ENCODE peak calls at places on chromosomes 3 and 15, in ten cellular contexts. H is AG04450; O is IMR-90; M is CD8-positive, alpha-beta T cell; U is astrocyte of the spinal cord; S is foreskin fibroblast; L is A549; A is transverse colon; D is ovary; V is cardiac fibroblast. K is an unnamed sample.

GRCh38 chr15:73994419-73994883 is at the start of gene PML:
- DNase-seq in H (peak; percentile 85), A (peak; percentile 98), U (peak; percentile 96), M (peak; percentile 79), V (peak; percentile 96), O (peak; percentile 93), D (peak; percentile 97), S (peak; percentile 97), L (peak; percentile 85), K (peak; percentile 97)

GRCh38 chr3:119104031-119104430 is 41.9 kb upstream of the TEX55 start:
- DNase-seq in A (no peak), V (no peak), S (no peak), H (no peak), U (no peak), O (no peak), L (no peak), D (no peak), M (no peak), K (no peak)

GRCh38 chr3:179544981-179545645 is 17.6 kb upstream of the ACTL6A start:
- DNase-seq in V (peak; percentile 29), S (peak; percentile 93), H (peak; percentile 86), M (no peak), D (no peak), O (peak; percentile 97), A (no peak), L (no peak), U (peak; percentile 91), K (peak; percentile 50)

GRCh38 chr15:42131826-42132806 is 24.3 kb downstream of the PLA2G4F start:
- DNase-seq in U (no peak), O (no peak), L (no peak), V (no peak), S (no peak), D (no peak), H (no peak), M (no peak), A (no peak), K (no peak)

GRCh38 chr15:36844453-36845094 is 255.8 kb downstream of the MEIS2 start:
- DNase-seq in A (no peak), H (peak; percentile 34), V (peak; percentile 26), M (no peak), L (peak; percentile 5), U (peak; percentile 49), O (peak; percentile 69), D (no peak), S (peak; percentile 60), K (peak; percentile 61)

GRCh38 chr3:100254168-100254777 is 6.5 kb upstream of the TBC1D23 start:
- DNase-seq in M (no peak), A (peak; percentile 49), O (peak; percentile 78), H (peak; percentile 59), S (peak; percentile 82), U (peak; percentile 81), L (peak; percentile 65), V (peak; percentile 88), D (peak; percentile 72), K (peak; percentile 86)

GRCh38 chr15:79872358-79873017 is 24.3 kb downstream of the MTHFS start:
- DNase-seq in O (peak; percentile 43), H (no peak), L (peak; percentile 20), D (no peak), V (peak; percentile 37), U (peak; percentile 72), A (no peak), M (peak; percentile 10), S (no peak), K (peak; percentile 80)

GRCh38 chr15:60390931-60391501 is 6.8 kb downstream of the ANXA2 start:
- DNase-seq in V (peak; percentile 87), O (peak; percentile 83), A (peak; percentile 70), H (no peak), S (peak; percentile 95), U (peak; percentile 88), L (peak; percentile 82), M (no peak), D (peak; percentile 65), K (peak; percentile 92)

GRCh38 chr3:53077476-53078220 is 31.8 kb upstream of the SFMBT1 start:
- DNase-seq in U (no peak), V (no peak), D (no peak), S (no peak), A (no peak), O (no peak), H (no peak), L (no peak), M (no peak), K (no peak)

GRCh38 chr15:84748274-84749110 is at the start of gene ZNF592:
- DNase-seq in V (peak; percentile 88), A (peak; percentile 89), D (peak; percentile 87), O (peak; percentile 70), M (peak; percentile 63), L (peak; percentile 81), H (peak; percentile 26), U (peak; percentile 79), S (peak; percentile 91), K (peak; percentile 80)

GRCh38 chr15:87498545-87498944 is 758.0 kb downstream of the NTRK3 start:
- DNase-seq in M (no peak), U (peak; percentile 81), L (no peak), S (peak; percentile 4), D (no peak), A (no peak), V (no peak), H (peak; percentile 13), O (peak; percentile 0), K (peak; percentile 11)

GRCh38 chr3:156812521-156813335 is 13.4 kb upstream of the LEKR1 start:
- DNase-seq in S (peak; percentile 56), U (peak; percentile 42), A (no peak), L (peak; percentile 96), M (no peak), V (no peak), O (peak; percentile 63), H (no peak), D (no peak), K (no peak)

GRCh38 chr3:15903164-15903563 is 105.4 kb upstream of the ANKRD28 start:
- DNase-seq in H (no peak), L (no peak), V (peak; percentile 6), D (peak; percentile 58), O (peak; percentile 19), S (peak; percentile 78), M (no peak), A (no peak), U (peak; percentile 52), K (peak; percentile 28)

GRCh38 chr3:185979721-185980121 is 41.9 kb upstream of the TRA2B start:
- DNase-seq in O (no peak), U (no peak), S (no peak), V (peak; percentile 50), M (no peak), H (no peak), A (no peak), D (no peak), L (no peak), K (peak; percentile 28)
- TF ChIP-seq CTCF in O (no peak), U (no peak), S (no peak), V (no peak), M (no peak), H (no peak), A (no peak), D (no peak), L (no peak), K (no peak)

DNA sequence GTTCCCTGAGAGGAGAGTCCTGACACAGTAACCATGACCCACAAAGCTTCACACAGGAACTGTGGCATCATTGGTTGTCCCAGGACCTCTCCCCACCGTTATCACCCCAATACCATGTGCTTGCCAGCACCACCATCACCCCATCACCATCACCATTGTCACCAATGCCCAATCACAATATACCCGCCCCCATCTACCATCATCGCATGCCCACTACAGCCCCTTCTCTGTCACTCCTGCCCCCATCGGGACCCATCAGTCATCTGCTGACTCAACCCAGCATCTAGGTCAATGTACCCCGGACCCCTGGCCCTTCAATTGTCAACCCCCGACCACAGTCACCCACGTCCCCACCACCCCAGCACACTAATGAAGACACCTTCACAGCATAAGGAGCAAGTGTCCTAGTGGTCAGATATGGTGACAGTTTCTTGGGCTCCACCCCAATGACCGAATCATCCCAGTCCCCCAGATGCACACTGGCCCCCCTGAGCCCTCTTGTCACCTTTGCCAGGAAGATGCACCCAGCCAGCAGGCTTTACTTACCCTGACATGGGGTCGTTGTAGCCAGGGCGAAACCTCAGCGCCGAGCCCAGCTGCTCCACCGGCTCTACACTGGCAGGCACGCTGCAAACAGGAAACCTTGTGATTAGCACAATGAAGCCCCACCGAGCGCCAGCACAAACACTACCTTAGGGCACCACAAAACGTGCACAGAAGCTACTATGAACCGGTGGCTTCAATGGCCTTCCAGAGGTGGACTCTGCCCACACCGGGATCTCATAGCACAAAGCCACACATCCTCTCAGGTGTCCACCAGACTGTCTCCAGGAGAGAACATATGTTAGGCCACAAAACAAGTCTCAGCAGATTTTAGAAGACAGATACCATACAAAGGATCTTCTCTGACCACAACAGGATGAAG is 25.1 kb downstream of the SHISA5 start:
- DNase-seq in H (no peak), S (no peak), V (no peak), M (no peak), O (no peak), U (no peak), D (no peak), L (no peak), A (no peak), K (no peak)
- H3K4me3 ChIP-seq in H (no peak overlapping the region), S (no peak overlapping the region), V (no peak overlapping the region), M (peak overlapping the region; percentile 52), O (no peak overlapping the region), U (no peak overlapping the region), D (no peak overlapping the region), L (no peak overlapping the region), A (peak overlapping the region; percentile 8), K (no peak overlapping the region)

DNA sequence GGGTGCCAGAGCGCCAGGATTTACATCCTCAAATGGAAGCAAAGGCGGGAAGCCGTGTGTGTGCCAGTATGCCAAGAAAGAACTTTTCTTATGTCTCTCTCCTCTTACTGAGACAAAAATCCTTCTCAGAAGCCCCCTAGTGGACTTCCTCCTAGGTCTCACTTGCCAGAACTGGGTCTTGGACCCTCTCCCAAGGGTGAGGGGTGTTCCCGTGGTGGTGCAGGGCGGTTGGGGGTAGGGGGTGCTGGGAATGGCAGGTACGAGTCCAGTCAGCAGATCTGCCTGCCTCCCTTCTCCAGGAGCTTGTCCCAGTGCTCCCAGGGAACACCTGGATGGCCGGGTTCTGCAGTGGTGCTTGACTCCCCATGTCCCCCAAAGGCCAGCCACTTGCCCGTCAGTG is 52.0 kb downstream of the CORO2B start:
- DNase-seq in V (no peak), U (no peak), O (no peak), H (no peak), L (no peak), D (no peak), A (no peak), M (no peak), S (no peak), K (no peak)
- TF ChIP-seq CTCF in V (peak; percentile 3), U (peak; percentile 29), O (peak; percentile 5), H (peak; percentile 30), L (no peak), D (no peak), A (no peak), M (no peak), S (no peak), K (peak; percentile 27)

DNA sequence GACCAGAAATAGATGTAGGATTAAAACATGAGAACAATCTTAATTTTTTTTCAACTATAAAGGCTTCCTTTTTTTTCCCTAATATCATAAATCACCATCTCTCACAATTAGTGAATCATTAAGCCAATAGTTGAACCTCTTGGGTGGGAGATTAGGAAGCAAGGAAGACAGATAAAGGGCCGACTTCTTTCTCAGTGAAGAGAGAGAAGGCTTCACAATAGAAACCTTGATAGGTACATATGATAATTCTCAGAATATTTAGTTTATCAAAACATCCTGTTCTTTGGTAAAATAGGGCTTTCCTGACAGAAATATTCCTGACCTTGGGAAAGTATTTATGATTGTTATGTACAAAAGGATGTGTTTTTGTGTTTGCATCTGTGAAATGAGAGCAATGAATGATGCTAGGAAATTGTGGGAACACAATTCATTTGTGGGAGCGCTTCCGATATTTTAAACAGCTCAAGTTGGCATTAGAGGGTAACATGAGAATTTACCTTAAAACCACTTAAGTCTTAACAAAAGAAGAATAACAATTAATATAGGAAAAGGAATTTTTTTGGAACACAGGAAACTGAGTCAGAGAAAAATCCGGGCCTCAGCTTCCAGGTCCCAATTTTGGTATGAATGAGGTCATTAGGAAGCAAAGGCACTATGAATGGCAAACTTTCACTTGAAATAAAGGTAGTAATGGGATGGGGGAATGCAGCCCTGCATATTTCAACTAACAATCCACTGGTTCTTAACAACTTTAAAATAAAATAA is 263.2 kb upstream of the TGFBR2 start:
- DNase-seq in H (no peak), L (no peak), S (no peak), V (no peak), M (no peak), A (no peak), O (no peak), U (no peak), D (no peak), K (no peak)
- H3K4me3 ChIP-seq in H (no peak overlapping the region), L (peak overlapping the region; percentile 13), S (no peak overlapping the region), V (no peak overlapping the region), M (no peak overlapping the region), A (no peak overlapping the region), O (no peak overlapping the region), U (no peak overlapping the region), D (no peak overlapping the region), K (no peak overlapping the region)